ENCODE peak calls at places on chromosomes 3 and 15, in eight cellular contexts. One of them, this sample, is unnamed.

GRCh38 chr3:53806182-53807116 is 39.8 kb downstream of the CHDH start:
- DNase-seq in fibroblast of pulmonary artery: peak; percentile 51
- DNase-seq in cardiac septum: peak; percentile 74
- DNase-seq in esophagus muscularis mucosa: no peak
- DNase-seq in NCI-H510A treated with DMSO at 0.1 percent for 48 hours: no peak
- DNase-seq in effector memory CD4-positive, alpha-beta T cell: no peak
- DNase-seq in NCI-H2171: no peak
- DNase-seq in neural progenitor cell: no peak
- DNase-seq in this sample: no peak

GRCh38 chr15:61169904-61170695 is 59.0 kb downstream of the RORA start:
- DNase-seq in cardiac septum: no peak
- DNase-seq in neural progenitor cell: peak; percentile 16
- DNase-seq in fibroblast of pulmonary artery: no peak
- DNase-seq in NCI-H2171: no peak
- DNase-seq in esophagus muscularis mucosa: no peak
- DNase-seq in NCI-H510A treated with DMSO at 0.1 percent for 48 hours: no peak
- DNase-seq in effector memory CD4-positive, alpha-beta T cell: no peak
- DNase-seq in this sample: no peak

GRCh38 chr15:99275525-99276128 is 24.3 kb downstream of the LRRC28 start:
- DNase-seq in effector memory CD4-positive, alpha-beta T cell: no peak
- DNase-seq in esophagus muscularis mucosa: no peak
- DNase-seq in cardiac septum: no peak
- DNase-seq in NCI-H2171: no peak
- DNase-seq in fibroblast of pulmonary artery: no peak
- DNase-seq in NCI-H510A treated with DMSO at 0.1 percent for 48 hours: no peak
- DNase-seq in neural progenitor cell: no peak
- DNase-seq in this sample: no peak

GRCh38 chr3:149604125-149604851 is 53.5 kb downstream of the WWTR1 start:
- DNase-seq in cardiac septum: no peak
- DNase-seq in NCI-H2171: no peak
- DNase-seq in NCI-H510A treated with DMSO at 0.1 percent for 48 hours: no peak
- DNase-seq in fibroblast of pulmonary artery: no peak
- DNase-seq in esophagus muscularis mucosa: no peak
- DNase-seq in effector memory CD4-positive, alpha-beta T cell: no peak
- DNase-seq in neural progenitor cell: peak; percentile 69
- DNase-seq in this sample: peak; percentile 63

GRCh38 chr3:184757010-184757651 is 45.3 kb upstream of the MAGEF1 start:
- DNase-seq in fibroblast of pulmonary artery: peak; percentile 95
- DNase-seq in cardiac septum: peak; percentile 84
- DNase-seq in effector memory CD4-positive, alpha-beta T cell: no peak
- DNase-seq in esophagus muscularis mucosa: no peak
- DNase-seq in neural progenitor cell: no peak
- DNase-seq in NCI-H510A treated with DMSO at 0.1 percent for 48 hours: peak; percentile 94
- DNase-seq in NCI-H2171: no peak
- DNase-seq in this sample: peak; percentile 69

GRCh38 chr15:42491540-42492225 is 742 bp upstream of the ZNF106 start:
- DNase-seq in effector memory CD4-positive, alpha-beta T cell: no peak
- DNase-seq in fibroblast of pulmonary artery: peak; percentile 69
- DNase-seq in cardiac septum: no peak
- DNase-seq in NCI-H2171: no peak
- DNase-seq in neural progenitor cell: no peak
- DNase-seq in NCI-H510A treated with DMSO at 0.1 percent for 48 hours: no peak
- DNase-seq in esophagus muscularis mucosa: no peak
- DNase-seq in this sample: no peak

GRCh38 chr3:53788038-53788437 is 58.2 kb downstream of the CHDH start:
- DNase-seq in fibroblast of pulmonary artery: no peak
- DNase-seq in NCI-H510A treated with DMSO at 0.1 percent for 48 hours: no peak
- DNase-seq in effector memory CD4-positive, alpha-beta T cell: no peak
- DNase-seq in neural progenitor cell: no peak
- DNase-seq in cardiac septum: no peak
- DNase-seq in esophagus muscularis mucosa: no peak
- DNase-seq in NCI-H2171: no peak
- DNase-seq in this sample: no peak

GRCh38 chr15:95996494-95996893 is 334.0 kb upstream of the NR2F2 start:
- DNase-seq in NCI-H510A treated with DMSO at 0.1 percent for 48 hours: no peak
- DNase-seq in effector memory CD4-positive, alpha-beta T cell: no peak
- DNase-seq in cardiac septum: no peak
- DNase-seq in neural progenitor cell: no peak
- DNase-seq in esophagus muscularis mucosa: no peak
- DNase-seq in NCI-H2171: no peak
- DNase-seq in fibroblast of pulmonary artery: no peak
- DNase-seq in this sample: no peak

GRCh38 chr3:123338021-123338619 is 110.8 kb downstream of the ADCY5 start:
- DNase-seq in effector memory CD4-positive, alpha-beta T cell: no peak
- DNase-seq in esophagus muscularis mucosa: no peak
- DNase-seq in NCI-H2171: peak; percentile 76
- DNase-seq in NCI-H510A treated with DMSO at 0.1 percent for 48 hours: peak; percentile 50
- DNase-seq in neural progenitor cell: no peak
- DNase-seq in fibroblast of pulmonary artery: no peak
- DNase-seq in cardiac septum: peak; percentile 66
- DNase-seq in this sample: no peak

GRCh38 chr3:13767896-13768295 is 112.0 kb downstream of the WNT7A start:
- DNase-seq in NCI-H2171: peak; percentile 35
- DNase-seq in neural progenitor cell: no peak
- DNase-seq in esophagus muscularis mucosa: no peak
- DNase-seq in cardiac septum: no peak
- DNase-seq in fibroblast of pulmonary artery: no peak
- DNase-seq in NCI-H510A treated with DMSO at 0.1 percent for 48 hours: no peak
- DNase-seq in effector memory CD4-positive, alpha-beta T cell: no peak
- DNase-seq in this sample: no peak

GRCh38 chr3:173911446-173911845 is 513.9 kb downstream of the NLGN1 start:
- DNase-seq in effector memory CD4-positive, alpha-beta T cell: no peak
- DNase-seq in NCI-H510A treated with DMSO at 0.1 percent for 48 hours: no peak
- DNase-seq in NCI-H2171: no peak
- DNase-seq in cardiac septum: no peak
- DNase-seq in esophagus muscularis mucosa: no peak
- DNase-seq in neural progenitor cell: no peak
- DNase-seq in fibroblast of pulmonary artery: no peak
- DNase-seq in this sample: no peak

GRCh38 chr3:129022114-129022994 is 21.2 kb downstream of the EFCC1 start:
- DNase-seq in cardiac septum: peak; percentile 83
- DNase-seq in fibroblast of pulmonary artery: peak; percentile 76
- DNase-seq in esophagus muscularis mucosa: peak; percentile 94
- DNase-seq in NCI-H510A treated with DMSO at 0.1 percent for 48 hours: no peak
- DNase-seq in effector memory CD4-positive, alpha-beta T cell: no peak
- DNase-seq in neural progenitor cell: no peak
- DNase-seq in NCI-H2171: no peak
- DNase-seq in this sample: no peak

GRCh38 chr3:150861851-150862250 is 43.4 kb downstream of the MINDY4B start:
- DNase-seq in fibroblast of pulmonary artery: no peak
- DNase-seq in NCI-H510A treated with DMSO at 0.1 percent for 48 hours: no peak
- DNase-seq in neural progenitor cell: no peak
- DNase-seq in cardiac septum: no peak
- DNase-seq in NCI-H2171: no peak
- DNase-seq in esophagus muscularis mucosa: no peak
- DNase-seq in effector memory CD4-positive, alpha-beta T cell: no peak
- DNase-seq in this sample: no peak